ENCODE peak calls at places on chromosomes 13 and 19, in ten cellular contexts. One of them, this sample, is unnamed.

GRCh38 chr19:8204961-8205360 is 4.2 kb upstream of the CERS4 start:
- DNase-seq in AG09309: no peak
- DNase-seq in endodermal cell: peak
- DNase-seq in body of pancreas: peak
- DNase-seq in K562: no peak
- DNase-seq in fibroblast of pulmonary artery: no peak
- DNase-seq in epithelial cell of esophagus: no peak
- DNase-seq in cardiac fibroblast: no peak
- DNase-seq in thoracic aorta: no peak
- DNase-seq in neural progenitor cell: no peak
- DNase-seq in this sample: no peak

GRCh38 chr19:7360393-7360984 is 11.8 kb downstream of the ARHGEF18 start:
- DNase-seq in AG09309: no peak
- DNase-seq in endodermal cell: no peak
- DNase-seq in body of pancreas: no peak
- DNase-seq in K562: no peak
- DNase-seq in fibroblast of pulmonary artery: peak
- DNase-seq in epithelial cell of esophagus: no peak
- DNase-seq in cardiac fibroblast: peak
- DNase-seq in thoracic aorta: no peak
- DNase-seq in neural progenitor cell: no peak
- DNase-seq in this sample: peak

GRCh38 chr13:41709511-41709910 is 251.4 kb downstream of the VWA8 start:
- DNase-seq in AG09309: no peak
- DNase-seq in endodermal cell: no peak
- DNase-seq in body of pancreas: no peak
- DNase-seq in K562: no peak
- DNase-seq in fibroblast of pulmonary artery: no peak
- DNase-seq in epithelial cell of esophagus: peak
- DNase-seq in cardiac fibroblast: peak
- DNase-seq in thoracic aorta: no peak
- DNase-seq in neural progenitor cell: no peak
- DNase-seq in this sample: no peak

GRCh38 chr19:49224856-49225255 is 67.3 kb downstream of the TRPM4 start:
- DNase-seq in AG09309: no peak
- DNase-seq in endodermal cell: peak
- DNase-seq in body of pancreas: peak
- DNase-seq in K562: peak
- DNase-seq in fibroblast of pulmonary artery: peak
- DNase-seq in epithelial cell of esophagus: peak
- DNase-seq in cardiac fibroblast: peak
- DNase-seq in thoracic aorta: no peak
- DNase-seq in neural progenitor cell: peak
- DNase-seq in this sample: peak

GRCh38 chr13:49219647-49220034 is 497 bp upstream of the MLNR start:
- DNase-seq in AG09309: no peak
- DNase-seq in endodermal cell: no peak
- DNase-seq in body of pancreas: no peak
- DNase-seq in K562: no peak
- DNase-seq in fibroblast of pulmonary artery: no peak
- DNase-seq in epithelial cell of esophagus: no peak
- DNase-seq in cardiac fibroblast: peak
- DNase-seq in thoracic aorta: no peak
- DNase-seq in neural progenitor cell: no peak
- DNase-seq in this sample: peak

GRCh38 chr13:99281811-99282263 is 23.7 kb upstream of the GPR18 start:
- DNase-seq in AG09309: no peak
- DNase-seq in endodermal cell: no peak
- DNase-seq in body of pancreas: peak
- DNase-seq in K562: no peak
- DNase-seq in fibroblast of pulmonary artery: no peak
- DNase-seq in epithelial cell of esophagus: no peak
- DNase-seq in cardiac fibroblast: no peak
- DNase-seq in thoracic aorta: peak
- DNase-seq in neural progenitor cell: no peak
- DNase-seq in this sample: no peak

GRCh38 chr13:64158910-64159309 is 2743.3 kb upstream of the PCDH20 start:
- DNase-seq in AG09309: peak
- DNase-seq in endodermal cell: no peak
- DNase-seq in body of pancreas: no peak
- DNase-seq in K562: no peak
- DNase-seq in fibroblast of pulmonary artery: peak
- DNase-seq in epithelial cell of esophagus: peak
- DNase-seq in cardiac fibroblast: peak
- DNase-seq in thoracic aorta: no peak
- DNase-seq in neural progenitor cell: no peak
- DNase-seq in this sample: peak

GRCh38 chr19:39680593-39680992 is 23.7 kb upstream of the LGALS14 start:
- DNase-seq in AG09309: no peak
- DNase-seq in endodermal cell: no peak
- DNase-seq in body of pancreas: no peak
- DNase-seq in K562: no peak
- DNase-seq in fibroblast of pulmonary artery: no peak
- DNase-seq in epithelial cell of esophagus: no peak
- DNase-seq in cardiac fibroblast: no peak
- DNase-seq in thoracic aorta: no peak
- DNase-seq in neural progenitor cell: no peak
- DNase-seq in this sample: no peak

GRCh38 chr13:80342541-80343371 is 1.8 kb upstream of the SPRY2 start:
- DNase-seq in AG09309: no peak
- DNase-seq in endodermal cell: peak
- DNase-seq in body of pancreas: peak
- DNase-seq in K562: peak
- DNase-seq in fibroblast of pulmonary artery: peak
- DNase-seq in epithelial cell of esophagus: peak
- DNase-seq in cardiac fibroblast: peak
- DNase-seq in thoracic aorta: no peak
- DNase-seq in neural progenitor cell: peak
- DNase-seq in this sample: peak

GRCh38 chr13:80339841-80340642 is 884 bp downstream of the SPRY2 start:
- DNase-seq in AG09309: no peak
- DNase-seq in endodermal cell: peak
- DNase-seq in body of pancreas: peak
- DNase-seq in K562: peak
- DNase-seq in fibroblast of pulmonary artery: peak
- DNase-seq in epithelial cell of esophagus: peak
- DNase-seq in cardiac fibroblast: peak
- DNase-seq in thoracic aorta: no peak
- DNase-seq in neural progenitor cell: peak
- DNase-seq in this sample: peak

GRCh38 chr13:80340643-80341097 is 256 bp downstream of the SPRY2 start:
- DNase-seq in AG09309: no peak
- DNase-seq in endodermal cell: no peak
- DNase-seq in body of pancreas: no peak
- DNase-seq in K562: no peak
- DNase-seq in fibroblast of pulmonary artery: peak
- DNase-seq in epithelial cell of esophagus: peak
- DNase-seq in cardiac fibroblast: peak
- DNase-seq in thoracic aorta: no peak
- DNase-seq in neural progenitor cell: no peak
- DNase-seq in this sample: peak

GRCh38 chr13:80341771-80342271 is 895 bp upstream of the SPRY2 start:
- DNase-seq in AG09309: no peak
- DNase-seq in endodermal cell: peak
- DNase-seq in body of pancreas: peak
- DNase-seq in K562: no peak
- DNase-seq in fibroblast of pulmonary artery: peak
- DNase-seq in epithelial cell of esophagus: peak
- DNase-seq in cardiac fibroblast: peak
- DNase-seq in thoracic aorta: no peak
- DNase-seq in neural progenitor cell: peak
- DNase-seq in this sample: peak

GRCh38 chr13:80341098-80341701 is at the start of gene SPRY2:
- DNase-seq in AG09309: peak
- DNase-seq in endodermal cell: peak
- DNase-seq in body of pancreas: peak
- DNase-seq in K562: peak
- DNase-seq in fibroblast of pulmonary artery: peak
- DNase-seq in epithelial cell of esophagus: peak
- DNase-seq in cardiac fibroblast: peak
- DNase-seq in thoracic aorta: peak
- DNase-seq in neural progenitor cell: peak
- DNase-seq in this sample: peak
- TF ChIP-seq CTCF in AG09309: no peak
- TF ChIP-seq CTCF in endodermal cell: peak
- TF ChIP-seq CTCF in body of pancreas: no peak
- TF ChIP-seq CTCF in K562: peak
- TF ChIP-seq CTCF in fibroblast of pulmonary artery: no peak
- TF ChIP-seq CTCF in epithelial cell of esophagus: no peak
- TF ChIP-seq CTCF in cardiac fibroblast: no peak
- TF ChIP-seq CTCF in thoracic aorta: no peak
- TF ChIP-seq CTCF in neural progenitor cell: peak
- TF ChIP-seq CTCF in this sample: no peak

GRCh38 chr13:111879719-111880118 is 187.2 kb upstream of the SOX1 start:
- DNase-seq in AG09309: no peak
- DNase-seq in endodermal cell: peak
- DNase-seq in body of pancreas: no peak
- DNase-seq in K562: no peak
- DNase-seq in fibroblast of pulmonary artery: no peak
- DNase-seq in epithelial cell of esophagus: no peak
- DNase-seq in cardiac fibroblast: no peak
- DNase-seq in thoracic aorta: no peak
- DNase-seq in neural progenitor cell: no peak
- DNase-seq in this sample: no peak

GRCh38 chr13:111882351-111882750 is 184.6 kb upstream of the SOX1 start:
- DNase-seq in AG09309: no peak
- DNase-seq in endodermal cell: peak
- DNase-seq in body of pancreas: no peak
- DNase-seq in K562: no peak
- DNase-seq in fibroblast of pulmonary artery: no peak
- DNase-seq in epithelial cell of esophagus: no peak
- DNase-seq in cardiac fibroblast: no peak
- DNase-seq in thoracic aorta: no peak
- DNase-seq in neural progenitor cell: no peak
- DNase-seq in this sample: no peak

GRCh38 chr13:111883571-111884343 is 183.2 kb upstream of the SOX1 start:
- DNase-seq in AG09309: no peak
- DNase-seq in endodermal cell: peak
- DNase-seq in body of pancreas: no peak
- DNase-seq in K562: no peak
- DNase-seq in fibroblast of pulmonary artery: no peak
- DNase-seq in epithelial cell of esophagus: no peak
- DNase-seq in cardiac fibroblast: no peak
- DNase-seq in thoracic aorta: no peak
- DNase-seq in neural progenitor cell: no peak
- DNase-seq in this sample: no peak

GRCh38 chr13:111880185-111880584 is 186.8 kb upstream of the SOX1 start:
- DNase-seq in AG09309: no peak
- DNase-seq in endodermal cell: peak
- DNase-seq in body of pancreas: no peak
- DNase-seq in K562: no peak
- DNase-seq in fibroblast of pulmonary artery: no peak
- DNase-seq in epithelial cell of esophagus: no peak
- DNase-seq in cardiac fibroblast: no peak
- DNase-seq in thoracic aorta: no peak
- DNase-seq in neural progenitor cell: no peak
- DNase-seq in this sample: no peak

DNA sequence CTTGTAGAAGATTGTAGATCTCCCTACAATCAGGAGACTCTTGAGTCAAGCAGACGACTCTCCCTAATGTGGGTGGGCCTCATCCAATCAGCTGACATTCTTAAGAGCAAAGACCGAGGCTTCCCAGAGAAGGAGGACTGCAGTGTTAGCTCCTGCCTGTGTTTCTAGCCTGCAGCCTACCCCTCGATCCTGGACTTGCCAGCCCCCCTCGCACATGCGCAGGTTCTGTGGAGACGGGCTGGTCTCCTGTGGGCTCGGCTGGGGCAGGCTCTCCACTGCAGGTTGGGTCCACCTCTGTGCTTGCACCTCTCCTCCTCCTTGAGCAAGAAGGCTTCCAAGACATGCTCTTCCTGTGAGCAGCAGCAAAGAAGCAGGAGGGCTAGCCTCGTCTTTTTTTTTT is 185.2 kb upstream of the SOX1 start:
- DNase-seq in AG09309: no peak
- DNase-seq in endodermal cell: peak
- DNase-seq in body of pancreas: no peak
- DNase-seq in K562: no peak
- DNase-seq in fibroblast of pulmonary artery: no peak
- DNase-seq in epithelial cell of esophagus: no peak
- DNase-seq in cardiac fibroblast: no peak
- DNase-seq in thoracic aorta: no peak
- DNase-seq in neural progenitor cell: no peak
- DNase-seq in this sample: no peak
- H3K4me3 ChIP-seq in AG09309: no peak
- H3K4me3 ChIP-seq in endodermal cell: no peak
- H3K4me3 ChIP-seq in body of pancreas: no peak
- H3K4me3 ChIP-seq in K562: no peak
- H3K4me3 ChIP-seq in fibroblast of pulmonary artery: no peak
- H3K4me3 ChIP-seq in epithelial cell of esophagus: no peak
- H3K4me3 ChIP-seq in cardiac fibroblast: no peak
- H3K4me3 ChIP-seq in thoracic aorta: no peak
- H3K4me3 ChIP-seq in neural progenitor cell: no peak
- H3K4me3 ChIP-seq in this sample: no peak

DNA sequence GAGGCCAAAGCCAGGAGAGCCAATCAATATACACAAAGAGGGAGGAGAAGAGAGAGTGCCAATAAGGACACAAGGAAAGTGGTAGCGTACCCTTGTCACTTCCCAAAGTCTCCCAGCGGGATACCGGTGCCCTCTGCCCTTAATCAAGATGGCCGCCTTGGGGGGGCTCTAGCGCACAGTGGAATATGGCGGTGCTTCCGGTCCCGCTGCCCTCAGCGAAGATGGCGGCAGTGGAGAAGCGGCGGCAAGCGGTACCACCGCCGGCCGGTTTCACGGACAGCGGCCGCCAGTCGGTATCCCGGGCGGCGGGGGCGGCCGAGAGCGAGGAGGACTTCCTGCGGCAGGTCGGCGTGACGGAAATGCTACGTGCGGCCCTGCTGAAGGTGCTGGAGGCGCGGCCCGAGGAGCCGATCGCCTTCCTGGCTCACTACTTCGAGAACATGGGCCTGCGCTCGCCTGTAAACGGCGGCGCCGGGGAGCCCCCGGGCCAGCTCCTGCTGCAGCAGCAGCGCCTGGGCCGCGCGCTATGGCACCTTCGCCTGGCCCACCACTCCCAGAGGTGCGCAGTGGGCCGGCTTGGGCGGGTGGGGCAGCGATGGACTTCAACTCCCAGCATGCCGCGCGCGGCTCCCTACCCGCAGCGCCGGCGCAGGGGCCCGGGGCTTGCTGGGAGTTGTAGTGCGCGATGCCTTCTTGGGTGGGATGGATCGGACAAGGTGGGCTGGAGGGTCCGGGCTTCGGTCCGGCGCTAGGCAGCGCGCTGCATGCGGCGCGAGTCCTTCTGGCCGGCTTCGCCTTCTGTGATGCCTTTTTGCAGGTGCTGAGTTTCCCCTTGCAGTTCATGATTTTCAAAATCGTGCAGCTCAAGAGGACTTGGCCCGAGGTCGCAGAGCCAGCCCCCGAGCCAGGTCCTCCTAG is at the start of gene TPGS1:
- DNase-seq in AG09309: no peak
- DNase-seq in endodermal cell: peak
- DNase-seq in body of pancreas: peak
- DNase-seq in K562: peak
- DNase-seq in fibroblast of pulmonary artery: peak
- DNase-seq in epithelial cell of esophagus: peak
- DNase-seq in cardiac fibroblast: peak
- DNase-seq in thoracic aorta: no peak
- DNase-seq in neural progenitor cell: peak
- DNase-seq in this sample: peak
- TF ChIP-seq CTCF in AG09309: no peak
- TF ChIP-seq CTCF in endodermal cell: no peak
- TF ChIP-seq CTCF in body of pancreas: no peak
- TF ChIP-seq CTCF in K562: no peak
- TF ChIP-seq CTCF in fibroblast of pulmonary artery: no peak
- TF ChIP-seq CTCF in epithelial cell of esophagus: no peak
- TF ChIP-seq CTCF in cardiac fibroblast: no peak
- TF ChIP-seq CTCF in thoracic aorta: no peak
- TF ChIP-seq CTCF in neural progenitor cell: no peak
- TF ChIP-seq CTCF in this sample: no peak

GRCh38 chr13:92806215-92806614 is 420.4 kb upstream of the GPC6 start:
- DNase-seq in AG09309: no peak
- DNase-seq in endodermal cell: no peak
- DNase-seq in body of pancreas: peak
- DNase-seq in K562: no peak
- DNase-seq in fibroblast of pulmonary artery: peak
- DNase-seq in epithelial cell of esophagus: no peak
- DNase-seq in cardiac fibroblast: peak
- DNase-seq in thoracic aorta: no peak
- DNase-seq in neural progenitor cell: no peak
- DNase-seq in this sample: peak
- H3K4me3 ChIP-seq in AG09309: no peak
- H3K4me3 ChIP-seq in endodermal cell: no peak
- H3K4me3 ChIP-seq in body of pancreas: no peak
- H3K4me3 ChIP-seq in K562: no peak
- H3K4me3 ChIP-seq in fibroblast of pulmonary artery: peak
- H3K4me3 ChIP-seq in epithelial cell of esophagus: no peak
- H3K4me3 ChIP-seq in cardiac fibroblast: no peak
- H3K4me3 ChIP-seq in thoracic aorta: peak
- H3K4me3 ChIP-seq in neural progenitor cell: no peak
- H3K4me3 ChIP-seq in this sample: peak